ENCODE peak calls at places on chromosomes 7 and 10, in five cellular contexts. One of them, this sample, is unnamed.

GRCh38 chr10:7788640-7789335 is 811 bp downstream of the ATP5F1C start:
- DNase-seq in HCT116: no peak
- DNase-seq in keratinocyte: no peak
- DNase-seq in neural progenitor cell: peak; percentile 52
- DNase-seq in GM23338: peak; percentile 8
- DNase-seq in this sample: no peak

GRCh38 chr10:101939273-101939635 is 95.7 kb upstream of the KCNIP2 start:
- DNase-seq in HCT116: peak; percentile 87
- DNase-seq in keratinocyte: peak; percentile 5
- DNase-seq in neural progenitor cell: no peak
- DNase-seq in GM23338: no peak
- DNase-seq in this sample: no peak

GRCh38 chr10:21083861-21084260 is 186.8 kb upstream of the NEBL start:
- DNase-seq in HCT116: no peak
- DNase-seq in keratinocyte: no peak
- DNase-seq in neural progenitor cell: no peak
- DNase-seq in GM23338: no peak
- DNase-seq in this sample: no peak

GRCh38 chr10:128022216-128023196 is 103.7 kb downstream of the MKI67 start:
- DNase-seq in HCT116: no peak
- DNase-seq in keratinocyte: no peak
- DNase-seq in neural progenitor cell: no peak
- DNase-seq in GM23338: no peak
- DNase-seq in this sample: no peak

GRCh38 chr10:69741671-69742355 is 59.9 kb upstream of the COL13A1 start:
- DNase-seq in HCT116: no peak
- DNase-seq in keratinocyte: no peak
- DNase-seq in neural progenitor cell: no peak
- DNase-seq in GM23338: no peak
- DNase-seq in this sample: no peak

GRCh38 chr10:128064615-128065580 is 61.3 kb downstream of the MKI67 start:
- DNase-seq in HCT116: no peak
- DNase-seq in keratinocyte: no peak
- DNase-seq in neural progenitor cell: no peak
- DNase-seq in GM23338: no peak
- DNase-seq in this sample: no peak

GRCh38 chr10:11355625-11356024 is 255.8 kb downstream of the USP6NL start:
- DNase-seq in HCT116: no peak
- DNase-seq in keratinocyte: no peak
- DNase-seq in neural progenitor cell: no peak
- DNase-seq in GM23338: peak; percentile 34
- DNase-seq in this sample: no peak

GRCh38 chr10:123759496-123760070 is 93.4 kb downstream of the GPR26 start:
- DNase-seq in HCT116: no peak
- DNase-seq in keratinocyte: no peak
- DNase-seq in neural progenitor cell: peak; percentile 37
- DNase-seq in GM23338: no peak
- DNase-seq in this sample: no peak

GRCh38 chr10:87734987-87735827 is 75.5 kb downstream of the PAPSS2 start:
- DNase-seq in HCT116: peak; percentile 29
- DNase-seq in keratinocyte: no peak
- DNase-seq in neural progenitor cell: peak; percentile 93
- DNase-seq in GM23338: peak; percentile 95
- DNase-seq in this sample: peak; percentile 85

GRCh38 chr10:130372866-130373265 is 236.7 kb downstream of the GLRX3 start:
- DNase-seq in HCT116: no peak
- DNase-seq in keratinocyte: no peak
- DNase-seq in neural progenitor cell: no peak
- DNase-seq in GM23338: no peak
- DNase-seq in this sample: no peak

GRCh38 chr10:70984986-70985719 is 96.8 kb upstream of the PCBD1 start:
- DNase-seq in HCT116: no peak
- DNase-seq in keratinocyte: no peak
- DNase-seq in neural progenitor cell: no peak
- DNase-seq in GM23338: no peak
- DNase-seq in this sample: no peak

GRCh38 chr7:149261321-149261828 is 621 bp upstream of the ZNF783 start:
- DNase-seq in HCT116: no peak
- DNase-seq in keratinocyte: no peak
- DNase-seq in neural progenitor cell: peak; percentile 22
- DNase-seq in GM23338: peak; percentile 38
- DNase-seq in this sample: no peak

GRCh38 chr10:88270871-88271713 is 312.0 kb downstream of the RNLS start:
- DNase-seq in HCT116: no peak
- DNase-seq in keratinocyte: no peak
- DNase-seq in neural progenitor cell: no peak
- DNase-seq in GM23338: no peak
- DNase-seq in this sample: no peak

GRCh38 chr10:101888251-101888949 is 44.8 kb upstream of the KCNIP2 start:
- DNase-seq in HCT116: no peak
- DNase-seq in keratinocyte: no peak
- DNase-seq in neural progenitor cell: no peak
- DNase-seq in GM23338: no peak
- DNase-seq in this sample: no peak

GRCh38 chr7:131843862-131844261 is 287.4 kb upstream of the PODXL start:
- DNase-seq in HCT116: no peak
- DNase-seq in keratinocyte: no peak
- DNase-seq in neural progenitor cell: no peak
- DNase-seq in GM23338: no peak
- DNase-seq in this sample: no peak

GRCh38 chr7:140653319-140654108 is 12.9 kb upstream of the DENND2A start:
- DNase-seq in HCT116: peak; percentile 65
- DNase-seq in keratinocyte: peak; percentile 46
- DNase-seq in neural progenitor cell: peak; percentile 86
- DNase-seq in GM23338: peak; percentile 95
- DNase-seq in this sample: peak; percentile 77

GRCh38 chr7:17058568-17058967 is 176.8 kb upstream of the AGR3 start:
- DNase-seq in HCT116: no peak
- DNase-seq in keratinocyte: no peak
- DNase-seq in neural progenitor cell: no peak
- DNase-seq in GM23338: no peak
- DNase-seq in this sample: no peak

GRCh38 chr10:14904316-14904732 is 25.7 kb downstream of the SUV39H2 start:
- DNase-seq in HCT116: peak; percentile 7
- DNase-seq in keratinocyte: no peak
- DNase-seq in neural progenitor cell: peak; percentile 43
- DNase-seq in GM23338: peak; percentile 59
- DNase-seq in this sample: no peak

GRCh38 chr10:69287181-69287580 is 8.9 kb downstream of the HK1 start:
- DNase-seq in HCT116: no peak
- DNase-seq in keratinocyte: no peak
- DNase-seq in neural progenitor cell: no peak
- DNase-seq in GM23338: no peak
- DNase-seq in this sample: no peak

GRCh38 chr7:131544449-131545425 is 11.7 kb downstream of the PODXL start:
- DNase-seq in HCT116: no peak
- DNase-seq in keratinocyte: no peak
- DNase-seq in neural progenitor cell: no peak
- DNase-seq in GM23338: peak; percentile 62
- DNase-seq in this sample: no peak

GRCh38 chr10:123552760-123553554 is 113.2 kb upstream of the GPR26 start:
- DNase-seq in HCT116: no peak
- DNase-seq in keratinocyte: no peak
- DNase-seq in neural progenitor cell: no peak
- DNase-seq in GM23338: no peak
- DNase-seq in this sample: no peak

GRCh38 chr7:2982831-2983230 is 60.8 kb downstream of the CARD11 start:
- DNase-seq in HCT116: no peak
- DNase-seq in keratinocyte: no peak
- DNase-seq in neural progenitor cell: no peak
- DNase-seq in GM23338: no peak
- DNase-seq in this sample: no peak

GRCh38 chr7:92749327-92749730 is 87.0 kb downstream of the CDK6 start:
- DNase-seq in HCT116: no peak
- DNase-seq in keratinocyte: no peak
- DNase-seq in neural progenitor cell: no peak
- DNase-seq in GM23338: no peak
- DNase-seq in this sample: no peak
- H3K79me2 ChIP-seq in HCT116: peaks cover 76% of the 10 kb centered on the region
- H3K79me2 ChIP-seq in keratinocyte: peaks cover 63% of the 10 kb centered on the region
- H3K79me2 ChIP-seq in neural progenitor cell: no peaks in the 10 kb centered on the region
- H3K79me2 ChIP-seq in GM23338: no peaks in the 10 kb centered on the region
- H3K79me2 ChIP-seq in this sample: no peaks in the 10 kb centered on the region

GRCh38 chr10:78932861-78933260 is 135.9 kb upstream of the ZMIZ1 start:
- DNase-seq in HCT116: no peak
- DNase-seq in keratinocyte: no peak
- DNase-seq in neural progenitor cell: no peak
- DNase-seq in GM23338: no peak
- DNase-seq in this sample: no peak
- H3K4me1 ChIP-seq in HCT116: peaks cover 51% of the 10 kb centered on the region
- H3K4me1 ChIP-seq in keratinocyte: no peaks in the 10 kb centered on the region
- H3K4me1 ChIP-seq in neural progenitor cell: no peaks in the 10 kb centered on the region
- H3K4me1 ChIP-seq in GM23338: peaks cover 4% of the 10 kb centered on the region
- H3K4me1 ChIP-seq in this sample: no peaks in the 10 kb centered on the region

GRCh38 chr10:72375585-72375984 is 20.9 kb upstream of the DNAJB12 start:
- DNase-seq in HCT116: no peak
- DNase-seq in keratinocyte: no peak
- DNase-seq in neural progenitor cell: peak; percentile 51
- DNase-seq in GM23338: peak; percentile 53
- DNase-seq in this sample: peak; percentile 57
- TF ChIP-seq CTCF in HCT116: peak; percentile 20
- TF ChIP-seq CTCF in keratinocyte: no peak
- TF ChIP-seq CTCF in neural progenitor cell: no peak
- TF ChIP-seq CTCF in GM23338: peak; percentile 31
- TF ChIP-seq CTCF in this sample: peak; percentile 43

GRCh38 chr7:135744938-135745701 is 3.5 kb downstream of the FAM180A start:
- DNase-seq in HCT116: peak; percentile 79
- DNase-seq in keratinocyte: peak; percentile 87
- DNase-seq in neural progenitor cell: no peak
- DNase-seq in GM23338: no peak
- DNase-seq in this sample: no peak
- H3K79me2 ChIP-seq in HCT116: no peaks in the 10 kb centered on the region
- H3K79me2 ChIP-seq in keratinocyte: no peaks in the 10 kb centered on the region
- H3K79me2 ChIP-seq in neural progenitor cell: no peaks in the 10 kb centered on the region
- H3K79me2 ChIP-seq in GM23338: no peaks in the 10 kb centered on the region
- H3K79me2 ChIP-seq in this sample: no peaks in the 10 kb centered on the region

GRCh38 chr10:121580276-121581116 is 17.7 kb downstream of the FGFR2 start:
- DNase-seq in HCT116: no peak
- DNase-seq in keratinocyte: no peak
- DNase-seq in neural progenitor cell: peak; percentile 51
- DNase-seq in GM23338: peak; percentile 90
- DNase-seq in this sample: peak; percentile 93

GRCh38 chr10:121578298-121578697 is 19.9 kb downstream of the FGFR2 start:
- DNase-seq in HCT116: no peak
- DNase-seq in keratinocyte: no peak
- DNase-seq in neural progenitor cell: no peak
- DNase-seq in GM23338: no peak
- DNase-seq in this sample: no peak

GRCh38 chr10:121577568-121577967 is 20.7 kb downstream of the FGFR2 start:
- DNase-seq in HCT116: no peak
- DNase-seq in keratinocyte: no peak
- DNase-seq in neural progenitor cell: no peak
- DNase-seq in GM23338: no peak
- DNase-seq in this sample: no peak

GRCh38 chr10:121578965-121579364 is 19.3 kb downstream of the FGFR2 start:
- DNase-seq in HCT116: no peak
- DNase-seq in keratinocyte: no peak
- DNase-seq in neural progenitor cell: no peak
- DNase-seq in GM23338: peak; percentile 45
- DNase-seq in this sample: no peak

GRCh38 chr10:121579656-121580055 is 18.6 kb downstream of the FGFR2 start:
- DNase-seq in HCT116: no peak
- DNase-seq in keratinocyte: peak; percentile 73
- DNase-seq in neural progenitor cell: no peak
- DNase-seq in GM23338: peak; percentile 71
- DNase-seq in this sample: peak; percentile 53
- H3K4me1 ChIP-seq in HCT116: peaks cover 20% of the 10 kb centered on the region
- H3K4me1 ChIP-seq in keratinocyte: peaks cover 56% of the 10 kb centered on the region
- H3K4me1 ChIP-seq in neural progenitor cell: peaks cover 31% of the 10 kb centered on the region
- H3K4me1 ChIP-seq in GM23338: peaks cover 69% of the 10 kb centered on the region
- H3K4me1 ChIP-seq in this sample: peaks cover 22% of the 10 kb centered on the region

GRCh38 chr7:410395-410910 is 109.2 kb downstream of the PDGFA start:
- DNase-seq in HCT116: no peak
- DNase-seq in keratinocyte: no peak
- DNase-seq in neural progenitor cell: no peak
- DNase-seq in GM23338: no peak
- DNase-seq in this sample: no peak
- TF ChIP-seq CTCF in HCT116: no peak
- TF ChIP-seq CTCF in keratinocyte: no peak
- TF ChIP-seq CTCF in neural progenitor cell: no peak
- TF ChIP-seq CTCF in GM23338: no peak
- TF ChIP-seq CTCF in this sample: no peak

DNA sequence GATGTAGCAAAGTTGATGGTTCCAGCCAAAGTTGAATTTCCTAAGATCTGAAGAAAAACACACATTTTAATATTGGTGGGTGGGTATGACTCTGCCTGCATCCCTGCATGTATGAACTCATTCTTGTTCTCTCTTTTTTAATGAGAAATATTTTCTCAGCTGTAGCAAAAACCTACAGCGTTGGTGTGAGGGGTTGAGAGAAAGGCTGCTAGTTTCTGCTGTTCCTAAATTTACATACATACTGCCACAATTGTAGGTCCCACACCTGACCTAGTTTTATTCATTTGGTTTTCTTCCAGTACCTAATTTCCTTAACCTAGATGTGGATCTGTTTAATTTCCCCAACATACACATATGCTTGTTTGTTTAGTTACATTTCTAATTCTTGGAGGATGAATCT is 4.6 kb downstream of the AGFG2 start:
- DNase-seq in HCT116: no peak
- DNase-seq in keratinocyte: no peak
- DNase-seq in neural progenitor cell: no peak
- DNase-seq in GM23338: no peak
- DNase-seq in this sample: no peak
- H3K79me2 ChIP-seq in HCT116: peaks cover 20% of the 10 kb centered on the region
- H3K79me2 ChIP-seq in keratinocyte: no peaks in the 10 kb centered on the region
- H3K79me2 ChIP-seq in neural progenitor cell: peaks cover 13% of the 10 kb centered on the region
- H3K79me2 ChIP-seq in GM23338: peaks cover 13% of the 10 kb centered on the region
- H3K79me2 ChIP-seq in this sample: no peaks in the 10 kb centered on the region